ENCODE peak calls at places on chromosomes 13 and 19, in nine cellular contexts. One of them, this sample, is unnamed.

GRCh38 chr13:60158321-60158801 is 5.4 kb downstream of the DIAPH3 start:
- DNase-seq in suprapubic skin: no peak
- DNase-seq in GM23338: peak
- DNase-seq in GM12891: no peak
- DNase-seq in GM12878: no peak
- DNase-seq in stomach: no peak
- DNase-seq in sigmoid colon: no peak
- DNase-seq in H1: no peak
- DNase-seq in upper lobe of left lung: no peak
- DNase-seq in this sample: no peak

GRCh38 chr19:46813570-46814358 is 25.4 kb upstream of the SLC1A5 start:
- DNase-seq in suprapubic skin: peak
- DNase-seq in GM23338: no peak
- DNase-seq in GM12891: no peak
- DNase-seq in GM12878: no peak
- DNase-seq in stomach: peak
- DNase-seq in sigmoid colon: peak
- DNase-seq in H1: no peak
- DNase-seq in upper lobe of left lung: no peak
- DNase-seq in this sample: peak

GRCh38 chr13:27918041-27918917 is 1.5 kb upstream of the PDX1 start:
- DNase-seq in suprapubic skin: no peak
- DNase-seq in GM23338: peak
- DNase-seq in GM12891: no peak
- DNase-seq in GM12878: no peak
- DNase-seq in stomach: no peak
- DNase-seq in sigmoid colon: no peak
- DNase-seq in H1: no peak
- DNase-seq in upper lobe of left lung: peak
- DNase-seq in this sample: no peak

GRCh38 chr13:33402975-33403374 is 117.4 kb upstream of the STARD13 start:
- DNase-seq in suprapubic skin: no peak
- DNase-seq in GM23338: no peak
- DNase-seq in GM12891: no peak
- DNase-seq in GM12878: no peak
- DNase-seq in stomach: no peak
- DNase-seq in sigmoid colon: no peak
- DNase-seq in H1: no peak
- DNase-seq in upper lobe of left lung: no peak
- DNase-seq in this sample: no peak

GRCh38 chr19:54530866-54531265 is 28.2 kb downstream of the LAIR2 start:
- DNase-seq in suprapubic skin: no peak
- DNase-seq in GM23338: no peak
- DNase-seq in GM12891: no peak
- DNase-seq in GM12878: no peak
- DNase-seq in stomach: no peak
- DNase-seq in sigmoid colon: no peak
- DNase-seq in H1: no peak
- DNase-seq in upper lobe of left lung: no peak
- DNase-seq in this sample: no peak

GRCh38 chr19:1206063-1206732 is 620 bp downstream of the STK11 start:
- DNase-seq in suprapubic skin: no peak
- DNase-seq in GM23338: no peak
- DNase-seq in GM12891: no peak
- DNase-seq in GM12878: no peak
- DNase-seq in stomach: no peak
- DNase-seq in sigmoid colon: no peak
- DNase-seq in H1: no peak
- DNase-seq in upper lobe of left lung: peak
- DNase-seq in this sample: no peak

GRCh38 chr13:85853161-85853894 is 54.1 kb upstream of the SLITRK6 start:
- DNase-seq in suprapubic skin: no peak
- DNase-seq in GM23338: no peak
- DNase-seq in GM12891: no peak
- DNase-seq in GM12878: no peak
- DNase-seq in stomach: no peak
- DNase-seq in sigmoid colon: peak
- DNase-seq in H1: no peak
- DNase-seq in upper lobe of left lung: no peak
- DNase-seq in this sample: no peak

GRCh38 chr19:16886305-16886880 is 2.4 kb upstream of the F2RL3 start:
- DNase-seq in suprapubic skin: peak
- DNase-seq in GM23338: no peak
- DNase-seq in GM12891: no peak
- DNase-seq in GM12878: no peak
- DNase-seq in stomach: no peak
- DNase-seq in sigmoid colon: peak
- DNase-seq in H1: no peak
- DNase-seq in upper lobe of left lung: peak
- DNase-seq in this sample: no peak

GRCh38 chr19:31383553-31383952 is 34.3 kb upstream of the TSHZ3 start:
- DNase-seq in suprapubic skin: no peak
- DNase-seq in GM23338: no peak
- DNase-seq in GM12891: no peak
- DNase-seq in GM12878: no peak
- DNase-seq in stomach: no peak
- DNase-seq in sigmoid colon: no peak
- DNase-seq in H1: no peak
- DNase-seq in upper lobe of left lung: no peak
- DNase-seq in this sample: no peak

GRCh38 chr13:46751811-46752635 is 44.9 kb downstream of the ESD start:
- DNase-seq in suprapubic skin: no peak
- DNase-seq in GM23338: peak
- DNase-seq in GM12891: peak
- DNase-seq in GM12878: peak
- DNase-seq in stomach: no peak
- DNase-seq in sigmoid colon: no peak
- DNase-seq in H1: no peak
- DNase-seq in upper lobe of left lung: no peak
- DNase-seq in this sample: no peak

DNA sequence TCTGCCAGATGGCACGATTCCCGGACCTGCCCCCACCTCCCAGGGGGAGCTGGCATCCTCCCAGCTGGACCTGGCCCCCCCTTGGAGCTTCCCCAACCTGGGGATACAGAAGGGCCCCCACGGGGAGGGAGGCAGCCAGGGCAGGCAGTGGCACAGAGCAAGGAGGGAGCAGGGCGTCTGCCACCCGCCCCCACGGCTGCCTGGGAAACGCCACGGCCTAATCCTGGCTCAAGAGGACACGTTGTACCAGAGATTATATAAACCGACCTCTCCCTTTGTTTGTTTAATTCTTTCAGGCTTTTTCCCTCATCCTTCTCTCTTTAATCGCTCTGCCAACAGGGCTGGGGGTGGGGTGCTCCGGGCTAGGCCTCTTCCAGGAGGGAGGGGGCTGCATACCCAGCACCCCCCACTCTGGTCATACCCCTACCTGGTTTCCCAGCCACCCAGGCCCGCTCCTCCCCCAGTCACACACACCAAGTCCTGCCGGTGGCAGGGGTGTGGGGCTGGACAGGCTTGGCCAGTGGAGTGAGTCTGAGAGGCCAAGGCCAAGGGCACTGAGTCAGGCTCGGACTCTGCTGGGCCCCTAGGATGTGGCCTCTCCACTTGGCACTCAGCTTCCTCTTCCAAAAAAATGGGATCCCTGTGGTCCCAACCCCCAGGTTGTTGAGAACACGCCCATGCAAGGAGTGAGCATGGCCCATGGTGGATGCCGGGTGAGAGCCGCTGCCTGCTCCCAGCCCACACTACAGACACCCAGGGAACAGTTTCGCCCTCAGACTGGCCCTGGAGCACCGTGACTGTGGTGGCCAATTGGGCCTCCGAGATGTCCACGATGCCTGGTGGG is 29.5 kb upstream of the NFIC start:
- DNase-seq in suprapubic skin: peak
- DNase-seq in GM23338: no peak
- DNase-seq in GM12891: no peak
- DNase-seq in GM12878: no peak
- DNase-seq in stomach: peak
- DNase-seq in sigmoid colon: peak
- DNase-seq in H1: no peak
- DNase-seq in upper lobe of left lung: peak
- DNase-seq in this sample: peak
- TF ChIP-seq POLR2AphosphoS5 in suprapubic skin: peak
- TF ChIP-seq POLR2AphosphoS5 in GM23338: no peak
- TF ChIP-seq POLR2AphosphoS5 in GM12891: no peak
- TF ChIP-seq POLR2AphosphoS5 in GM12878: no peak
- TF ChIP-seq POLR2AphosphoS5 in stomach: peak
- TF ChIP-seq POLR2AphosphoS5 in sigmoid colon: peak
- TF ChIP-seq POLR2AphosphoS5 in H1: no peak
- TF ChIP-seq POLR2AphosphoS5 in upper lobe of left lung: peak
- TF ChIP-seq POLR2AphosphoS5 in this sample: peak

DNA sequence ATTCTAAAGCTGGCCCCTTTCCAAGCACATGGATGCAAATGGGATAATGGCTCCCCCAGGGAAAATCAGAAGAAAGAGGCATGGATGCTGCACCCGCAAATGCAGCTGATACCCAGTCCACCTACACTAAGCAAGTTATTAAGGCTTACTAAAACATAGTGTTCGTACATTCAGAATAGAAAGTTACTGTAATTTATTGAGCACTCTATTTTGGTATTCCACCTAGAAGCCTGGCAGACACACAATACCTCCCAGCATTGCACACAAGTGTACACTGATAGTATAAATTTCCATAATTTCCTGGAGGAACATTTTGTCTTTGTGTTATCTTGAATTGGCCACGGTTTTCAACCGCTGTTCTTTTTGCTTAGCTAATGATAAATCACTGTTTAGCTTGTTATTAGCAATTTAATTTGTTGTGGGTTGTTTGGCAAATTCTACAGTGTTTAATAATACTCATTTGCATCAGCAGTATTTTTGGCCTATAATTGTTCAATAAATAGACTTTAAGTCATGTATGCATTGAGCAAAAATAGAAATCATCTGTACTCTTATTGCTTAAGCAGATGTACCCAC is 94.5 kb upstream of the MRI1 start:
- DNase-seq in suprapubic skin: no peak
- DNase-seq in GM23338: no peak
- DNase-seq in GM12891: no peak
- DNase-seq in GM12878: no peak
- DNase-seq in stomach: no peak
- DNase-seq in sigmoid colon: no peak
- DNase-seq in H1: no peak
- DNase-seq in upper lobe of left lung: no peak
- DNase-seq in this sample: no peak
- TF ChIP-seq POLR2AphosphoS5 in suprapubic skin: no peak
- TF ChIP-seq POLR2AphosphoS5 in GM23338: no peak
- TF ChIP-seq POLR2AphosphoS5 in GM12891: no peak
- TF ChIP-seq POLR2AphosphoS5 in GM12878: no peak
- TF ChIP-seq POLR2AphosphoS5 in stomach: no peak
- TF ChIP-seq POLR2AphosphoS5 in sigmoid colon: no peak
- TF ChIP-seq POLR2AphosphoS5 in H1: no peak
- TF ChIP-seq POLR2AphosphoS5 in upper lobe of left lung: no peak
- TF ChIP-seq POLR2AphosphoS5 in this sample: no peak

DNA sequence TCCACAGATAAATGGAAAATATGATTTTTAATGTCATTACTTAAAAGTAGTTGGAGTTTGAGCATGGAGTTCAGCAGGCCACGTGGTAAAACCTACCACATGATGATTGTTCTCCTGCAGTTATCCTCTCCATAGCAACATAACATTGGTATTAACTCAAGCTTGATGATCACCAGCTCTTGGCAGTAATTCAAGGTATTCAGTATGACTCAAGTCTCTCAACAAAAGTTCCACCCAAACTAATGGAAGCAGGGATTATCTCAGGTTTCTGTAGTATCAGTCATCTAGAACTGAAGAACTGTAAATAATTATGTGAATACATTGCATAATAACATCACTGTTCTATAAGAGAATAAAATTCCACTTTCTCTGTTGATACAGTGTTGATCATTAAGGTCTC is 1092.5 kb downstream of the EFNB2 start:
- DNase-seq in suprapubic skin: no peak
- DNase-seq in GM23338: no peak
- DNase-seq in GM12891: no peak
- DNase-seq in GM12878: no peak
- DNase-seq in stomach: no peak
- DNase-seq in sigmoid colon: no peak
- DNase-seq in H1: no peak
- DNase-seq in upper lobe of left lung: no peak
- DNase-seq in this sample: no peak
- TF ChIP-seq POLR2AphosphoS5 in suprapubic skin: no peak
- TF ChIP-seq POLR2AphosphoS5 in GM23338: no peak
- TF ChIP-seq POLR2AphosphoS5 in GM12891: no peak
- TF ChIP-seq POLR2AphosphoS5 in GM12878: no peak
- TF ChIP-seq POLR2AphosphoS5 in stomach: peak
- TF ChIP-seq POLR2AphosphoS5 in sigmoid colon: peak
- TF ChIP-seq POLR2AphosphoS5 in H1: no peak
- TF ChIP-seq POLR2AphosphoS5 in upper lobe of left lung: no peak
- TF ChIP-seq POLR2AphosphoS5 in this sample: no peak

GRCh38 chr19:4988770-4989251 is 19.9 kb downstream of the KDM4B start:
- DNase-seq in suprapubic skin: peak
- DNase-seq in GM23338: no peak
- DNase-seq in GM12891: no peak
- DNase-seq in GM12878: no peak
- DNase-seq in stomach: no peak
- DNase-seq in sigmoid colon: peak
- DNase-seq in H1: no peak
- DNase-seq in upper lobe of left lung: no peak
- DNase-seq in this sample: no peak
- TF ChIP-seq POLR2AphosphoS5 in suprapubic skin: no peak
- TF ChIP-seq POLR2AphosphoS5 in GM23338: no peak
- TF ChIP-seq POLR2AphosphoS5 in GM12891: no peak
- TF ChIP-seq POLR2AphosphoS5 in GM12878: no peak
- TF ChIP-seq POLR2AphosphoS5 in stomach: peak
- TF ChIP-seq POLR2AphosphoS5 in sigmoid colon: peak
- TF ChIP-seq POLR2AphosphoS5 in H1: no peak
- TF ChIP-seq POLR2AphosphoS5 in upper lobe of left lung: peak
- TF ChIP-seq POLR2AphosphoS5 in this sample: no peak

DNA sequence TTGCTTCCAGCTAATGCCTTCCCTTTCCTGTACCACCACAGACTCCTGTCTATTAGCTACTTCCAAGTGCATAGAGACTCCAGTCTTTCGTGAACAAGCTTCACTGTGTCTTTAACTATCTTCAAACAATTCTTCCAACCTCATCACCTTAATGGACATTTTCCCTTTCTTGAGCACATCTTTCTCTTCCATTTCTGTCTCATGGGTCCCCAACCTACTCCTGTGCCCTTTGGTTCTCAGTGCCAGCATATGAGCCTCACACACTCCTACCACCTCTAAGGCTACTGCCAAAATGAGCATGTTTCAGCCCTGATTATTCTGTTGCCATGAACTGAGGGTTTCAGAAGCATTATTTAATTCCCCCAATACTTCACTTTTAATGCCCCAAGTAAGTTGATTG is 360.3 kb downstream of the GPC5 start:
- DNase-seq in suprapubic skin: no peak
- DNase-seq in GM23338: no peak
- DNase-seq in GM12891: no peak
- DNase-seq in GM12878: no peak
- DNase-seq in stomach: no peak
- DNase-seq in sigmoid colon: no peak
- DNase-seq in H1: no peak
- DNase-seq in upper lobe of left lung: no peak
- DNase-seq in this sample: no peak
- TF ChIP-seq POLR2AphosphoS5 in suprapubic skin: no peak
- TF ChIP-seq POLR2AphosphoS5 in GM23338: no peak
- TF ChIP-seq POLR2AphosphoS5 in GM12891: no peak
- TF ChIP-seq POLR2AphosphoS5 in GM12878: no peak
- TF ChIP-seq POLR2AphosphoS5 in stomach: no peak
- TF ChIP-seq POLR2AphosphoS5 in sigmoid colon: no peak
- TF ChIP-seq POLR2AphosphoS5 in H1: no peak
- TF ChIP-seq POLR2AphosphoS5 in upper lobe of left lung: no peak
- TF ChIP-seq POLR2AphosphoS5 in this sample: no peak